ENCODE peak calls at places on chromosomes 2 and 18, in nine cellular contexts. N, Z, T, E, P, B, O, Q and A are unnamed samples.

GRCh38 chr18:63346031-63346430 is 21.0 kb downstream of the KDSR start:
- DNase-seq in T (no peak), Q (no peak), O (no peak), E (peak; percentile 22), N (no peak), B (no peak), Z (no peak), P (no peak), A (no peak)

GRCh38 chr2:28366496-28367282 is 26.0 kb upstream of the FOSL2 start:
- DNase-seq in O (peak; percentile 57), T (no peak), P (no peak), E (no peak), N (no peak), Z (peak; percentile 73), B (no peak), Q (no peak), A (peak; percentile 79)

GRCh38 chr2:41906325-41906700 is 141.5 kb upstream of the PKDCC start:
- DNase-seq in T (peak; percentile 41), Q (no peak), B (no peak), N (no peak), P (no peak), E (no peak), Z (no peak), O (no peak), A (no peak)

GRCh38 chr2:227717687-227718567 is at the start of gene SLC19A3:
- DNase-seq in B (peak; percentile 93), Z (peak; percentile 94), N (peak; percentile 95), P (peak; percentile 63), E (peak; percentile 81), O (no peak), Q (peak; percentile 40), T (peak; percentile 34), A (peak; percentile 89)

GRCh38 chr2:236870401-236870800 is 215.3 kb upstream of the COPS8 start:
- DNase-seq in T (no peak), B (no peak), E (no peak), O (no peak), Q (no peak), N (no peak), P (no peak), Z (peak; percentile 1), A (no peak)

GRCh38 chr2:160493227-160494028 is at the start of gene RBMS1:
- DNase-seq in Q (peak; percentile 51), P (no peak), E (peak; percentile 30), B (peak; percentile 38), Z (peak; percentile 24), N (peak; percentile 87), T (no peak), O (peak; percentile 53), A (peak; percentile 50)

GRCh38 chr2:111522231-111522768 is 361.7 kb downstream of the ANAPC1 start:
- DNase-seq in Q (no peak), N (no peak), T (peak; percentile 21), B (no peak), P (no peak), O (no peak), E (no peak), Z (no peak), A (no peak)

GRCh38 chr2:233075141-233075965 is 15.2 kb downstream of the INPP5D start:
- DNase-seq in B (no peak), N (peak; percentile 34), Z (no peak), Q (no peak), E (no peak), O (peak; percentile 7), T (no peak), P (no peak), A (no peak)

GRCh38 chr18:35661483-35662146 is 80.1 kb downstream of the GALNT1 start:
- DNase-seq in E (no peak), N (no peak), Q (no peak), B (no peak), O (no peak), Z (no peak), T (no peak), P (no peak), A (no peak)

GRCh38 chr2:20012282-20013060 is at the start of gene MATN3:
- DNase-seq in Q (no peak), N (peak; percentile 80), O (no peak), Z (peak; percentile 34), T (no peak), P (no peak), E (no peak), B (no peak), A (peak; percentile 36)

GRCh38 chr2:168184896-168185513 is 62.4 kb downstream of the STK39 start:
- DNase-seq in P (no peak), N (no peak), O (no peak), Q (no peak), Z (no peak), T (no peak), B (no peak), E (no peak), A (no peak)

GRCh38 chr2:187924293-187924692 is 367.4 kb upstream of the GULP1 start:
- DNase-seq in Z (no peak), Q (no peak), N (no peak), B (no peak), O (no peak), T (no peak), P (no peak), E (no peak), A (no peak)

GRCh38 chr18:72826736-72827135 is 41.1 kb downstream of the NETO1 start:
- DNase-seq in N (no peak), O (no peak), Z (no peak), B (no peak), P (no peak), Q (no peak), E (peak; percentile 63), T (no peak), A (no peak)